ENCODE peak calls at places on chromosomes 1 and 21, in four cellular contexts. D is endothelial cell; L is C1 segment of cervical spinal cord; R is activated T-helper 1 cell treated with anti-CD3 and anti-CD28 coated beads, Interleukin-12 subunit alpha, Interleukin-12 subunit beta, Interleukin-2, Interleukin-4 antibody, amounts not matched to agents 30 ng/mL and 10 ng/mL and 1 ng/mL, durations not matched to agents 14 hours and 24 hours and 36 hours. K is an unnamed sample.

GRCh38 chr1:25705699-25706098 is 89.1 kb downstream of the MAN1C1 start:
- DNase-seq in D (no peak), L (no peak), R (no peak), K (no peak)

GRCh38 chr1:40313958-40314720 is 2.9 kb downstream of the COL9A2 start:
- DNase-seq in D (no peak), L (no peak), R (no peak), K (no peak)

GRCh38 chr1:151976868-151977267 is 16.8 kb downstream of the S100A10 start:
- DNase-seq in D (no peak), L (no peak), R (no peak), K (no peak)

GRCh38 chr1:9841460-9841859 is 17.7 kb upstream of the CLSTN1 start:
- DNase-seq in D (no peak), L (no peak), R (no peak), K (no peak)

GRCh38 chr1:211874521-211875347 is 44.2 kb upstream of the LPGAT1 start:
- DNase-seq in D (no peak), L (peak), R (no peak), K (peak)

GRCh38 chr21:35521852-35522505 is 472.9 kb upstream of the RUNX1 start:
- DNase-seq in D (no peak), L (no peak), R (no peak), K (no peak)

GRCh38 chr1:234975122-234975940 is 153.3 kb downstream of the TOMM20 start:
- DNase-seq in D (no peak), L (no peak), R (no peak), K (no peak)

GRCh38 chr1:186605762-186606350 is 74.4 kb downstream of the PTGS2 start:
- DNase-seq in D (peak), L (no peak), R (peak), K (no peak)

GRCh38 chr1:19735419-19736127 is 64.1 kb downstream of the TMCO4 start:
- DNase-seq in D (no peak), L (no peak), R (no peak), K (peak)

GRCh38 chr1:146007048-146007784 is 10.8 kb upstream of the TXNIP start:
- DNase-seq in D (peak), L (peak), R (peak), K (no peak)

GRCh38 chr1:223253916-223254315 is 110.1 kb downstream of the SUSD4 start:
- DNase-seq in D (no peak), L (no peak), R (no peak), K (no peak)

GRCh38 chr1:202207292-202207691 is 13.7 kb downstream of the LGR6 start:
- DNase-seq in D (no peak), L (no peak), R (no peak), K (no peak)

GRCh38 chr1:180762796-180763195 is 131.0 kb downstream of the XPR1 start:
- DNase-seq in D (no peak), L (no peak), R (no peak), K (no peak)

GRCh38 chr1:93575586-93576271 is 105.9 kb downstream of the BCAR3 start:
- DNase-seq in D (no peak), L (no peak), R (no peak), K (peak)

GRCh38 chr1:151457911-151458882 is 1.1 kb downstream of the POGZ start:
- DNase-seq in D (peak), L (peak), R (peak), K (peak)

GRCh38 chr1:237042892-237043576 is 1.1 kb downstream of the RYR2 start:
- DNase-seq in D (peak), L (peak), R (no peak), K (no peak)

GRCh38 chr1:212401042-212401441 is 13.6 kb downstream of the PACC1 start:
- DNase-seq in D (no peak), L (no peak), R (no peak), K (no peak)

GRCh38 chr1:26730695-26731094 is 34.9 kb downstream of the ARID1A start:
- DNase-seq in D (no peak), L (no peak), R (no peak), K (no peak)

GRCh38 chr1:25543425-25544242 is at the start of gene LDLRAP1:
- DNase-seq in D (peak), L (peak), R (peak), K (peak)

GRCh38 chr1:182617734-182618288 is 13.6 kb upstream of the RGS16 start:
- DNase-seq in D (no peak), L (no peak), R (no peak), K (no peak)

GRCh38 chr1:49051647-49052046 is 275.0 kb upstream of the BEND5 start:
- DNase-seq in D (no peak), L (no peak), R (no peak), K (no peak)

GRCh38 chr1:228082975-228083870 is 715 bp downstream of the ARF1 start:
- DNase-seq in D (peak), L (peak), R (peak), K (no peak)

GRCh38 chr1:29649375-29650040 is 413.2 kb downstream of the PTPRU start:
- DNase-seq in D (no peak), L (no peak), R (no peak), K (no peak)

GRCh38 chr1:43975249-43975961 is 645 bp downstream of the ATP6V0B start:
- DNase-seq in D (no peak), L (no peak), R (peak), K (no peak)

GRCh38 chr1:201877877-201878339 is 10.8 kb upstream of the SHISA4 start:
- DNase-seq in D (peak), L (no peak), R (no peak), K (peak)

GRCh38 chr21:33815153-33815707 is 100.4 kb downstream of the ATP5PO start:
- DNase-seq in D (no peak), L (no peak), R (no peak), K (no peak)

GRCh38 chr1:6688757-6689156 is 12.9 kb downstream of the DNAJC11 start:
- DNase-seq in D (no peak), L (no peak), R (no peak), K (no peak)

GRCh38 chr1:155184835-155185782 is 11.5 kb downstream of the TRIM46 start:
- DNase-seq in D (no peak), L (no peak), R (no peak), K (no peak)

GRCh38 chr1:28112388-28113311 is 24.2 kb upstream of the EYA3 start:
- DNase-seq in D (no peak), L (no peak), R (no peak), K (no peak)